ENCODE peak calls at places on chromosome 12, in eight cellular contexts. One of them, this sample, is unnamed. For H3K27me3 and H3K4me1, the result is how much of the 10 kb centered on the place peaks cover.

GRCh38 chr12:32644455-32644854 is 34.6 kb upstream of the DNM1L start:
- DNase-seq in CD8-positive, alpha-beta memory T cell: no peak
- DNase-seq in HAP-1: no peak
- DNase-seq in tibial artery: no peak
- DNase-seq in CD8-positive, alpha-beta T cell: no peak
- DNase-seq in upper lobe of right lung: no peak
- DNase-seq in suprapubic skin: no peak
- DNase-seq in endodermal cell: no peak
- DNase-seq in this sample: no peak

GRCh38 chr12:109462868-109463692 is 14.0 kb downstream of the KCTD10 start:
- DNase-seq in tibial artery: peak
- DNase-seq in upper lobe of right lung: peak
- DNase-seq in HAP-1: no peak
- DNase-seq in CD8-positive, alpha-beta memory T cell: no peak
- DNase-seq in endodermal cell: peak
- DNase-seq in CD8-positive, alpha-beta T cell: no peak
- DNase-seq in suprapubic skin: peak
- DNase-seq in this sample: peak

GRCh38 chr12:22014783-22015144 is 31.3 kb upstream of the CMAS start:
- DNase-seq in tibial artery: no peak
- DNase-seq in endodermal cell: no peak
- DNase-seq in CD8-positive, alpha-beta T cell: no peak
- DNase-seq in CD8-positive, alpha-beta memory T cell: no peak
- DNase-seq in upper lobe of right lung: no peak
- DNase-seq in HAP-1: no peak
- DNase-seq in suprapubic skin: no peak
- DNase-seq in this sample: no peak

GRCh38 chr12:45674583-45674982 is 54.9 kb upstream of the ARID2 start:
- DNase-seq in endodermal cell: no peak
- DNase-seq in tibial artery: peak
- DNase-seq in CD8-positive, alpha-beta memory T cell: no peak
- DNase-seq in upper lobe of right lung: peak
- DNase-seq in HAP-1: no peak
- DNase-seq in suprapubic skin: no peak
- DNase-seq in CD8-positive, alpha-beta T cell: no peak
- DNase-seq in this sample: no peak

GRCh38 chr12:24931666-24932405 is 17.1 kb downstream of the BCAT1 start:
- DNase-seq in upper lobe of right lung: no peak
- DNase-seq in CD8-positive, alpha-beta memory T cell: no peak
- DNase-seq in endodermal cell: no peak
- DNase-seq in CD8-positive, alpha-beta T cell: no peak
- DNase-seq in suprapubic skin: no peak
- DNase-seq in HAP-1: no peak
- DNase-seq in tibial artery: no peak
- DNase-seq in this sample: no peak

GRCh38 chr12:29589271-29589670 is 91.8 kb upstream of the OVCH1 start:
- DNase-seq in endodermal cell: no peak
- DNase-seq in HAP-1: no peak
- DNase-seq in CD8-positive, alpha-beta T cell: no peak
- DNase-seq in CD8-positive, alpha-beta memory T cell: no peak
- DNase-seq in suprapubic skin: no peak
- DNase-seq in upper lobe of right lung: no peak
- DNase-seq in tibial artery: no peak
- DNase-seq in this sample: no peak

GRCh38 chr12:49982246-49983229 is 9.8 kb downstream of the AQP6 start:
- DNase-seq in tibial artery: no peak
- DNase-seq in CD8-positive, alpha-beta memory T cell: no peak
- DNase-seq in CD8-positive, alpha-beta T cell: no peak
- DNase-seq in upper lobe of right lung: no peak
- DNase-seq in endodermal cell: peak
- DNase-seq in HAP-1: no peak
- DNase-seq in suprapubic skin: no peak
- DNase-seq in this sample: no peak

GRCh38 chr12:76037130-76038105 is 5.8 kb upstream of the PHLDA1 start:
- DNase-seq in endodermal cell: peak
- DNase-seq in CD8-positive, alpha-beta memory T cell: peak
- DNase-seq in suprapubic skin: no peak
- DNase-seq in upper lobe of right lung: no peak
- DNase-seq in HAP-1: peak
- DNase-seq in tibial artery: no peak
- DNase-seq in CD8-positive, alpha-beta T cell: no peak
- DNase-seq in this sample: no peak

GRCh38 chr12:57031228-57031670 is 14.9 kb upstream of the TAC3 start:
- DNase-seq in HAP-1: peak
- DNase-seq in upper lobe of right lung: no peak
- DNase-seq in tibial artery: no peak
- DNase-seq in CD8-positive, alpha-beta memory T cell: no peak
- DNase-seq in endodermal cell: no peak
- DNase-seq in CD8-positive, alpha-beta T cell: no peak
- DNase-seq in suprapubic skin: no peak
- DNase-seq in this sample: no peak

GRCh38 chr12:64066776-64067175 is 155.3 kb downstream of the KICS2 start:
- DNase-seq in endodermal cell: no peak
- DNase-seq in suprapubic skin: no peak
- DNase-seq in CD8-positive, alpha-beta T cell: no peak
- DNase-seq in upper lobe of right lung: no peak
- DNase-seq in HAP-1: no peak
- DNase-seq in tibial artery: no peak
- DNase-seq in CD8-positive, alpha-beta memory T cell: no peak
- DNase-seq in this sample: no peak

GRCh38 chr12:120406553-120406952 is 31.4 kb upstream of the COX6A1 start:
- DNase-seq in endodermal cell: no peak
- DNase-seq in CD8-positive, alpha-beta T cell: no peak
- DNase-seq in HAP-1: no peak
- DNase-seq in CD8-positive, alpha-beta memory T cell: no peak
- DNase-seq in upper lobe of right lung: no peak
- DNase-seq in suprapubic skin: no peak
- DNase-seq in tibial artery: no peak
- DNase-seq in this sample: no peak

GRCh38 chr12:16238661-16239060 is 38.8 kb downstream of the SLC15A5 start:
- DNase-seq in CD8-positive, alpha-beta T cell: no peak
- DNase-seq in suprapubic skin: no peak
- DNase-seq in endodermal cell: no peak
- DNase-seq in upper lobe of right lung: no peak
- DNase-seq in CD8-positive, alpha-beta memory T cell: no peak
- DNase-seq in HAP-1: no peak
- DNase-seq in tibial artery: no peak
- DNase-seq in this sample: no peak

GRCh38 chr12:101076940-101077351 is 133.1 kb downstream of the SLC5A8 start:
- DNase-seq in tibial artery: no peak
- DNase-seq in suprapubic skin: no peak
- DNase-seq in CD8-positive, alpha-beta memory T cell: no peak
- DNase-seq in upper lobe of right lung: no peak
- DNase-seq in HAP-1: no peak
- DNase-seq in CD8-positive, alpha-beta T cell: no peak
- DNase-seq in endodermal cell: peak
- DNase-seq in this sample: no peak

GRCh38 chr12:65741662-65742480 is 82.4 kb upstream of the HMGA2 start:
- DNase-seq in HAP-1: peak
- DNase-seq in tibial artery: peak
- DNase-seq in CD8-positive, alpha-beta memory T cell: no peak
- DNase-seq in endodermal cell: peak
- DNase-seq in upper lobe of right lung: no peak
- DNase-seq in CD8-positive, alpha-beta T cell: no peak
- DNase-seq in suprapubic skin: no peak
- DNase-seq in this sample: peak

GRCh38 chr12:3155710-3156386 is 78.7 kb downstream of the TSPAN9 start:
- DNase-seq in suprapubic skin: no peak
- DNase-seq in tibial artery: no peak
- DNase-seq in CD8-positive, alpha-beta T cell: no peak
- DNase-seq in upper lobe of right lung: no peak
- DNase-seq in CD8-positive, alpha-beta memory T cell: no peak
- DNase-seq in HAP-1: no peak
- DNase-seq in endodermal cell: peak
- DNase-seq in this sample: no peak

GRCh38 chr12:86551146-86551571 is 295.0 kb upstream of the MGAT4C start:
- DNase-seq in CD8-positive, alpha-beta memory T cell: no peak
- DNase-seq in CD8-positive, alpha-beta T cell: no peak
- DNase-seq in upper lobe of right lung: no peak
- DNase-seq in endodermal cell: no peak
- DNase-seq in suprapubic skin: no peak
- DNase-seq in HAP-1: no peak
- DNase-seq in tibial artery: peak
- DNase-seq in this sample: no peak

GRCh38 chr12:2900642-2901041 is 10.0 kb downstream of the TULP3 start:
- DNase-seq in CD8-positive, alpha-beta T cell: no peak
- DNase-seq in suprapubic skin: no peak
- DNase-seq in upper lobe of right lung: no peak
- DNase-seq in tibial artery: no peak
- DNase-seq in HAP-1: no peak
- DNase-seq in endodermal cell: no peak
- DNase-seq in CD8-positive, alpha-beta memory T cell: no peak
- DNase-seq in this sample: no peak

DNA sequence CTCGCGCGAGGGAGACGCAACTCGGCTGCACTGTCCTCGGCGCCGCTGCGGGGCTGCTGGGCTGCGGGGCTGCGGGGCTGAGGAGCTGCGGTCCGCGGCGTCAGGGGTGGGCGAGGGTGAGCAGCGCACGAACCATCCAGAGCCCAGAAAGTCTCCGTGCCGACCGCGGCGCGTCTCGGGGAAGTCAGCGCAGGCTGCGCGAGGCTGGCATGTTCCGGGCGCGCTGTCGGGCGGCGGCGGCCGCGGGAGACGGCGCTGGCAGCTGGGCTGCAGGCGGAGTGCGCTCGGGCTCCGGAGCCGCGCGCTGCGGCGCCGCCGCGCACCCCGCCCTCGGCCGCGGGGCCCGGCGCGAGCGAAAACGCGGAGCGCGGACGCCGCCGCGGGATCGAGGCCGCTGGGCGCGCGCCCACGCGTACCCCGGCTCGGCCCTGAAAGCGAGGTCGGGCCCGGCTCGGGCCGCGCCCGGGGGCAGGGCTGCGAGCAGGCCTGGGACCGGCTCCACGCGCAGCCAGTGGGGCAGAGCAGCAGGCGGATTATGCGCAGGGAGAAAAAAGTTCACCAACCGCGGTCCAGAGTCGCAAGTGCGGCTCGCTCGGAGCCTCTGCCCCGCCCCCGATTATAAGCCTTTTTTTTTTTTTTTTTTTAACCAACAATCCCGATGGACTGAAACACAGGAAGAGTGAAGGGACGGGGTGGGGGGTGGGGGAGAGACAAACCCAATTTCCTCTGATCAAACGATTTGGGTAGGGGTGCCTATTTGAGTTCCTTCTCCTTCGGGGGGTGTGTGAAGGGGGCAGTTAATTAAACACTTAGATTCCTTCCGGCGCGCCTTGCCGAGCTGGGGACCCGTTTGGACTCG is at the start of gene PRICKLE1:
- DNase-seq in HAP-1: peak
- DNase-seq in CD8-positive, alpha-beta T cell: no peak
- DNase-seq in endodermal cell: peak
- DNase-seq in suprapubic skin: peak
- DNase-seq in tibial artery: no peak
- DNase-seq in upper lobe of right lung: peak
- DNase-seq in CD8-positive, alpha-beta memory T cell: no peak
- DNase-seq in this sample: no peak
- H3K27me3 ChIP-seq in HAP-1: under half
- H3K27me3 ChIP-seq in CD8-positive, alpha-beta T cell: under half
- H3K27me3 ChIP-seq in endodermal cell: under half
- H3K27me3 ChIP-seq in suprapubic skin: under half
- H3K27me3 ChIP-seq in tibial artery: under half
- H3K27me3 ChIP-seq in upper lobe of right lung: under half
- H3K27me3 ChIP-seq in CD8-positive, alpha-beta memory T cell: under half
- H3K27me3 ChIP-seq in this sample: under half

GRCh38 chr12:114360485-114360884 is 45.5 kb downstream of the TBX5 start:
- DNase-seq in endodermal cell: no peak
- DNase-seq in upper lobe of right lung: no peak
- DNase-seq in CD8-positive, alpha-beta T cell: no peak
- DNase-seq in tibial artery: no peak
- DNase-seq in suprapubic skin: no peak
- DNase-seq in HAP-1: no peak
- DNase-seq in CD8-positive, alpha-beta memory T cell: no peak
- DNase-seq in this sample: no peak

GRCh38 chr12:114361992-114362391 is 44.0 kb downstream of the TBX5 start:
- DNase-seq in upper lobe of right lung: no peak
- DNase-seq in CD8-positive, alpha-beta T cell: no peak
- DNase-seq in endodermal cell: no peak
- DNase-seq in CD8-positive, alpha-beta memory T cell: no peak
- DNase-seq in HAP-1: no peak
- DNase-seq in tibial artery: no peak
- DNase-seq in suprapubic skin: no peak
- DNase-seq in this sample: no peak

DNA sequence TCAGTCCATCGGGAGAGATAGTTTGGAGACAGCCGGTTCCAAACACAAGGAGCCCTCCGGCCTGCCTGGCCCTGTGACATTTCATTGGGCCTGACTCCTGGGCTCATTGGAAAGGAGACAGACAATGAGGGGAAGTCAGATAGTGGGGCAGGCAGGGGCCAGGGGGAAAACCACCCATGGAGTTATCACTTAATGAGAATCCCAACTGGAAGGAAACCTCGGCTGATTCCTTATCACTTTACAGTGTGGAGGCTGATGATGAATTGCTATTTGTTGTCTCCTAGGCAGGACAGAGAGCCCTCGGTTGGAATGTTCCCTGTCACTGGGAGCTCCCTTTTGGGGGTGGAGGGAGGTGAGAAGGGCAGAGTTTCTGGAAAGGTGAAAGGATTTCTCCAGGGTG is 44.4 kb downstream of the TBX5 start:
- DNase-seq in upper lobe of right lung: no peak
- DNase-seq in CD8-positive, alpha-beta T cell: no peak
- DNase-seq in tibial artery: no peak
- DNase-seq in suprapubic skin: no peak
- DNase-seq in endodermal cell: peak
- DNase-seq in HAP-1: no peak
- DNase-seq in CD8-positive, alpha-beta memory T cell: no peak
- DNase-seq in this sample: no peak
- H3K4me1 ChIP-seq in upper lobe of right lung: under half
- H3K4me1 ChIP-seq in CD8-positive, alpha-beta T cell: under half
- H3K4me1 ChIP-seq in tibial artery: under half
- H3K4me1 ChIP-seq in suprapubic skin: under half
- H3K4me1 ChIP-seq in endodermal cell: under half
- H3K4me1 ChIP-seq in HAP-1: under half
- H3K4me1 ChIP-seq in CD8-positive, alpha-beta memory T cell: under half
- H3K4me1 ChIP-seq in this sample: under half

DNA sequence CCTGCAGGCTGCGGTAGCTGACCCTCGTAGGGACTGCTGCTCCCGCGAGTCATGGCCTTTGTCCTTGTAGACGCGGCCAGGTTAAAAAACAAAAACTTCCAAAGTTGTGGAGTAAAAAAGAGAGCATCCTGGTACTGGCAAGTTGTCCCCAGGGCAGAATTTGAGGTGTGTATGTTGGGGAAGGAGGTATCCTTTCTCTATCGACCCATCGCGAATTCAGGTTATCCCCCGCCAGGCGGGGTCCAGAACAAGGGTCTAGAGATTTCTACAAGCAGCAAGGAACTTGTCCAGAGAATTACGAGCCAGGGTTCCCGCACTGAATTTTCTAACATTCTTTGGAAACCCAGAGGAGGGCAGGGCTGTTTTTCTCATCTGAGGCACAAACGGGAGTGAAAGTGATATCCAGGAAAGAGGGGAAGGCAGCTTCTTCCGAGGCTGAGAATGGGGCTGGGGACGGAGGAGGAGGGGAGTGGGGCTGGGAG is 16.3 kb downstream of the TBX3 start:
- DNase-seq in CD8-positive, alpha-beta T cell: no peak
- DNase-seq in tibial artery: no peak
- DNase-seq in HAP-1: no peak
- DNase-seq in CD8-positive, alpha-beta memory T cell: no peak
- DNase-seq in suprapubic skin: no peak
- DNase-seq in upper lobe of right lung: no peak
- DNase-seq in endodermal cell: no peak
- DNase-seq in this sample: no peak
- H3K4me3 ChIP-seq in CD8-positive, alpha-beta T cell: no peak
- H3K4me3 ChIP-seq in tibial artery: no peak
- H3K4me3 ChIP-seq in HAP-1: peak
- H3K4me3 ChIP-seq in CD8-positive, alpha-beta memory T cell: no peak
- H3K4me3 ChIP-seq in suprapubic skin: peak
- H3K4me3 ChIP-seq in upper lobe of right lung: peak
- H3K4me3 ChIP-seq in endodermal cell: peak
- H3K4me3 ChIP-seq in this sample: no peak

GRCh38 chr12:52010692-52011601 is 4.2 kb downstream of the TAMALIN start:
- DNase-seq in HAP-1: no peak
- DNase-seq in upper lobe of right lung: no peak
- DNase-seq in tibial artery: no peak
- DNase-seq in CD8-positive, alpha-beta memory T cell: no peak
- DNase-seq in suprapubic skin: no peak
- DNase-seq in CD8-positive, alpha-beta T cell: no peak
- DNase-seq in endodermal cell: no peak
- DNase-seq in this sample: no peak
- H3K27me3 ChIP-seq in HAP-1: under half
- H3K27me3 ChIP-seq in upper lobe of right lung: under half
- H3K27me3 ChIP-seq in tibial artery: under half
- H3K27me3 ChIP-seq in CD8-positive, alpha-beta memory T cell: under half
- H3K27me3 ChIP-seq in suprapubic skin: under half
- H3K27me3 ChIP-seq in CD8-positive, alpha-beta T cell: under half
- H3K27me3 ChIP-seq in endodermal cell: half or more
- H3K27me3 ChIP-seq in this sample: under half

This sample was measured in naive thymus-derived CD4-positive, alpha-beta T cell.